ENCODE peak calls at places on chromosomes 1 and 21, in nine cellular contexts. D, T, L, G, E, N, V, Z and O are unnamed samples.

GRCh38 chr1:231612393-231613089 is 14.0 kb upstream of the DISC1 start:
- DNase-seq in D (peak), T (no peak), L (peak), G (no peak), E (peak), N (no peak), V (peak), Z (no peak), O (no peak)

GRCh38 chr1:7430646-7431045 is 340.4 kb upstream of the VAMP3 start:
- DNase-seq in D (no peak), T (no peak), L (no peak), G (no peak), E (no peak), N (no peak), V (no peak), Z (peak), O (no peak)

GRCh38 chr1:185375583-185375982 is 58.5 kb upstream of the IVNS1ABP start:
- DNase-seq in D (no peak), T (no peak), L (no peak), G (no peak), E (no peak), N (peak), V (no peak), Z (peak), O (no peak)

GRCh38 chr1:170095976-170096725 is 21.7 kb upstream of the KIFAP3 start:
- DNase-seq in D (no peak), T (no peak), L (no peak), G (no peak), E (no peak), N (no peak), V (no peak), Z (no peak), O (no peak)

GRCh38 chr1:22224631-22225030 is 81.7 kb upstream of the WNT4 start:
- DNase-seq in D (no peak), T (no peak), L (no peak), G (no peak), E (no peak), N (no peak), V (no peak), Z (no peak), O (no peak)

GRCh38 chr1:37078866-37079265 is 44.6 kb upstream of the GRIK3 start:
- DNase-seq in D (no peak), T (no peak), L (no peak), G (no peak), E (no peak), N (no peak), V (no peak), Z (no peak), O (no peak)

GRCh38 chr1:205612556-205612955 is 19.3 kb downstream of the ELK4 start:
- DNase-seq in D (no peak), T (no peak), L (no peak), G (no peak), E (no peak), N (no peak), V (no peak), Z (no peak), O (no peak)

GRCh38 chr21:42684109-42684916 is 30.9 kb downstream of the PDE9A start:
- DNase-seq in D (peak), T (no peak), L (no peak), G (no peak), E (peak), N (peak), V (no peak), Z (peak), O (no peak)

GRCh38 chr1:62076286-62076685 is 118.4 kb upstream of the L1TD1 start:
- DNase-seq in D (no peak), T (no peak), L (no peak), G (no peak), E (no peak), N (peak), V (no peak), Z (no peak), O (peak)

GRCh38 chr1:225700164-225700740 is 47.3 kb upstream of the ENAH start:
- DNase-seq in D (no peak), T (no peak), L (no peak), G (no peak), E (no peak), N (peak), V (no peak), Z (no peak), O (peak)

GRCh38 chr1:2358072-2358471 is 33.3 kb downstream of the MORN1 start:
- DNase-seq in D (no peak), T (no peak), L (no peak), G (no peak), E (no peak), N (no peak), V (no peak), Z (peak), O (no peak)

GRCh38 chr1:56728964-56729363 is 83.8 kb downstream of the PRKAA2 start:
- DNase-seq in D (no peak), T (no peak), L (no peak), G (no peak), E (no peak), N (no peak), V (no peak), Z (no peak), O (peak)

GRCh38 chr1:150273310-150273709 is 720 bp downstream of the C1orf54 start:
- DNase-seq in D (no peak), T (no peak), L (no peak), G (no peak), E (no peak), N (no peak), V (peak), Z (no peak), O (no peak)

GRCh38 chr1:3631865-3632264 is 7.0 kb downstream of the TPRG1L start:
- DNase-seq in D (no peak), T (no peak), L (no peak), G (no peak), E (no peak), N (no peak), V (no peak), Z (no peak), O (no peak)

GRCh38 chr1:227896710-227897655 is 50.7 kb downstream of the WNT9A start:
- DNase-seq in D (no peak), T (no peak), L (no peak), G (no peak), E (no peak), N (no peak), V (no peak), Z (peak), O (no peak)

GRCh38 chr1:25148673-25149300 is 83.5 kb downstream of the SYF2 start:
- DNase-seq in D (no peak), T (no peak), L (no peak), G (no peak), E (peak), N (peak), V (peak), Z (no peak), O (peak)

GRCh38 chr1:2195785-2196184 is 1.2 kb upstream of the FAAP20 start:
- DNase-seq in D (no peak), T (no peak), L (no peak), G (no peak), E (no peak), N (no peak), V (no peak), Z (no peak), O (no peak)

GRCh38 chr1:5388622-5389021 is 603.6 kb downstream of the NPHP4 start:
- DNase-seq in D (no peak), T (no peak), L (no peak), G (no peak), E (no peak), N (no peak), V (no peak), Z (no peak), O (no peak)

GRCh38 chr1:9689971-9690381 is 38.4 kb downstream of the PIK3CD start:
- DNase-seq in D (no peak), T (no peak), L (no peak), G (no peak), E (no peak), N (peak), V (no peak), Z (peak), O (peak)

GRCh38 chr1:67880056-67880601 is 46.9 kb upstream of the GNG12 start:
- DNase-seq in D (no peak), T (peak), L (peak), G (no peak), E (no peak), N (peak), V (no peak), Z (no peak), O (no peak)

GRCh38 chr1:151705146-151705545 is 11.5 kb downstream of the CELF3 start:
- DNase-seq in D (no peak), T (no peak), L (no peak), G (no peak), E (no peak), N (no peak), V (no peak), Z (no peak), O (no peak)

GRCh38 chr1:83791821-83792437 is 207.0 kb downstream of the TTLL7 start:
- DNase-seq in D (no peak), T (no peak), L (no peak), G (no peak), E (no peak), N (peak), V (no peak), Z (no peak), O (peak)

GRCh38 chr1:156709743-156710489 is 4.5 kb upstream of the CRABP2 start:
- DNase-seq in D (no peak), T (peak), L (peak), G (peak), E (no peak), N (peak), V (no peak), Z (peak), O (peak)